ENCODE peak calls at places on chromosomes 7 and 10, in seven cellular contexts. P is H9, K is IMR-90, V is mesendoderm, S is neuronal stem cell, X is H1, R is trophoblast cell. F is an unnamed sample.

GRCh38 chr7:79282051-79282694 is 171.3 kb downstream of the MAGI2 start:
- DNase-seq in P (no peak), K (peak), V (peak), S (no peak), X (no peak), R (peak), F (peak)

GRCh38 chr10:12869427-12869826 is 132.1 kb downstream of the CCDC3 start:
- DNase-seq in P (no peak), K (peak), V (no peak), S (no peak), X (no peak), R (no peak), F (peak)

GRCh38 chr7:94394399-94395140 is at the start of gene COL1A2:
- DNase-seq in P (peak), K (peak), V (peak), S (peak), X (no peak), R (no peak), F (peak)

GRCh38 chr7:135801877-135802276 is 53.3 kb upstream of the FAM180A start:
- DNase-seq in P (no peak), K (no peak), V (no peak), S (no peak), X (no peak), R (no peak), F (no peak)

GRCh38 chr10:119205926-119206602 is 1.3 kb upstream of the GRK5 start:
- DNase-seq in P (peak), K (no peak), V (peak), S (no peak), X (no peak), R (no peak), F (no peak)

GRCh38 chr10:131743190-131744151 is 157.3 kb upstream of the PPP2R2D start:
- DNase-seq in P (peak), K (no peak), V (peak), S (no peak), X (no peak), R (no peak), F (no peak)

GRCh38 chr7:91379246-91379645 is 115.0 kb downstream of the FZD1 start:
- DNase-seq in P (no peak), K (no peak), V (no peak), S (no peak), X (no peak), R (no peak), F (no peak)

GRCh38 chr7:33952824-33953223 is 47.5 kb downstream of the BMPER start:
- DNase-seq in P (no peak), K (peak), V (no peak), S (no peak), X (no peak), R (peak), F (peak)

GRCh38 chr7:65509368-65510186 is 135.9 kb downstream of the ZNF92 start:
- DNase-seq in P (no peak), K (no peak), V (peak), S (peak), X (no peak), R (no peak), F (no peak)

GRCh38 chr10:113648478-113648877 is 15.4 kb downstream of the NRAP start:
- DNase-seq in P (no peak), K (no peak), V (peak), S (no peak), X (no peak), R (no peak), F (no peak)

GRCh38 chr10:113651898-113652297 is 11.9 kb downstream of the NRAP start:
- DNase-seq in P (no peak), K (no peak), V (no peak), S (no peak), X (no peak), R (no peak), F (no peak)

GRCh38 chr10:113650172-113650571 is 13.7 kb downstream of the NRAP start:
- DNase-seq in P (no peak), K (no peak), V (peak), S (no peak), X (no peak), R (no peak), F (no peak)

GRCh38 chr10:113646337-113647201 is 17.3 kb downstream of the NRAP start:
- DNase-seq in P (no peak), K (no peak), V (no peak), S (no peak), X (no peak), R (no peak), F (no peak)

GRCh38 chr10:113651021-113651420 is 12.8 kb downstream of the NRAP start:
- DNase-seq in P (no peak), K (no peak), V (no peak), S (no peak), X (no peak), R (no peak), F (no peak)
- H3K4ac ChIP-seq in P (no peak), K (no peak), V (no peak), S (no peak), X (no peak), R (no peak), F (no peak)

DNA sequence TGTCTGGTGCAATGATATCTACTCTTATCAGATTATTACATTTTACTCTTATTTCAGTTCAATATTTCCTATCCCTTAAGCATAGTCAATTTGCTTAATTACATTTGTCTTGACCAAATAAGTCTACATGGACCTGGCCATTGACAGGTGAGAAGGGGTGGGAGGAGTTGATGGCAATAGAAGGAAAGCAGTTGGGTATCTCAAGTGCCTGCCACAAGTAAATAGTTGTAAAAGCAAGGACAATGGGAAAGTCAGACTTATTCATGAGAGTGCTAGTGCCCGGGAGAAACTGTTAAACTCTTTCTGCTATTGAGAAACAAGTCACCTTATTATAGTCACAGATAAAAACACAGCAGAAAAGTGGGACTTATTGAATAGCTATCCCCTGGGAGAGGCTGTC is 32.4 kb upstream of the HGF start:
- DNase-seq in P (no peak), K (no peak), V (peak), S (no peak), X (no peak), R (no peak), F (no peak)
- H2AK5ac ChIP-seq in P (no peak), K (no peak), V (no peak), S (no peak), X (no peak), R (no peak), F (no peak)

GRCh38 chr7:1078985-1079384 is 8.9 kb upstream of the GPER1 start:
- DNase-seq in P (no peak), K (no peak), V (no peak), S (no peak), X (no peak), R (no peak), F (no peak)
- H3K4ac ChIP-seq in P (no peak), K (no peak), V (no peak), S (no peak), X (no peak), R (no peak), F (no peak)

GRCh38 chr10:43293677-43294057 is 26.8 kb upstream of the RASGEF1A start:
- DNase-seq in P (no peak), K (no peak), V (no peak), S (no peak), X (no peak), R (no peak), F (no peak)

GRCh38 chr10:43296320-43296719 is 29.5 kb upstream of the RASGEF1A start:
- DNase-seq in P (no peak), K (no peak), V (no peak), S (no peak), X (no peak), R (no peak), F (no peak)

GRCh38 chr10:43294241-43294658 is 27.4 kb upstream of the RASGEF1A start:
- DNase-seq in P (no peak), K (no peak), V (no peak), S (no peak), X (no peak), R (no peak), F (no peak)

GRCh38 chr10:43294892-43295291 is 28.0 kb upstream of the RASGEF1A start:
- DNase-seq in P (no peak), K (no peak), V (no peak), S (no peak), X (no peak), R (no peak), F (no peak)

DNA sequence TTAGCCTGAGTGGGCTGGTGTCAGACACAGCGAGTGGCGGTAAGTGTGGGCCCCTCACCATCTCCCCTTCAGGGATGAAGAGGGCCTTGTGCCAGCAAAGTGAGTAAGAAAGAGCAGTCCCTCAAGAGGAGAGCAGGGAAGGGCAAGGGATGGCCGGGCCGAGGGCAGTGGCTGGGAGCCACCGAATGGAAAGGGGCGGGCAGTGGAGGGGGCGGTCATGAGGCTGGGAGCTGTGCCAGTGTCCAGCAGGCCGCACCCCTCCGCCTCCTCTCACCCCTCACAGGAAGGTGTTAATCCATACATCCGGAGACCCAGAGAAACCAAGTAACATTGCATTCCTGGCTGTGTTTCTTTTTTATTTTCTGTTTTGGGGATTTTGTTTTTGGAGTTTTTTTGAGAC is 28.6 kb upstream of the RASGEF1A start:
- DNase-seq in P (no peak), K (no peak), V (no peak), S (no peak), X (no peak), R (no peak), F (no peak)
- H2AK5ac ChIP-seq in P (no peak), K (no peak), V (no peak), S (peak), X (no peak), R (no peak), F (no peak)

GRCh38 chr7:71984348-71984747 is 427.8 kb downstream of the CALN1 start:
- DNase-seq in P (no peak), K (no peak), V (no peak), S (no peak), X (no peak), R (no peak), F (no peak)

GRCh38 chr7:71987200-71987767 is 424.9 kb downstream of the CALN1 start:
- DNase-seq in P (no peak), K (no peak), V (peak), S (no peak), X (no peak), R (no peak), F (no peak)

GRCh38 chr7:71988176-71988575 is 424.0 kb downstream of the CALN1 start:
- DNase-seq in P (no peak), K (no peak), V (no peak), S (no peak), X (no peak), R (no peak), F (no peak)

DNA sequence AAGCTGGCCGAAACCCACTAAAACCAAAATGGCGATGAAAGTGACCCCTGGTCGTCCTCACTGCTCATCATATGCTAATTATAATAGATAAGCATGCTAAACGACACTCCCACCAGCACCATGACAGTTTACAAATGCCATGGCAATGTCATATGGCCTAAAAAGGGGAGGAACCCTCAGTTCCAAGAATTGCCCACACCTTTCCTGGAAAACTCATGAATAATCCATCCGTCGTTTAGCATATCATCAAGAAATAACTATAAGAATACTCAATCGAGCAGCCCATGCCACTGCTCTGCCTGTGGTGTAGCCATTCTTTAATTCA is 422.0 kb downstream of the CALN1 start:
- DNase-seq in P (no peak), K (no peak), V (no peak), S (no peak), X (no peak), R (no peak), F (no peak)
- H3K4ac ChIP-seq in P (no peak), K (no peak), V (no peak), S (no peak), X (no peak), R (no peak), F (no peak)

F was measured in mesenchymal stem cell.